ENCODE peak calls at places on chromosome 14, in five cellular contexts. G is RWPE2, T is ascending aorta, I is heart right ventricle, W is body of pancreas. U is an unnamed sample.

GRCh38 chr14:75831455-75831854 is 150.3 kb downstream of the TGFB3 start:
- DNase-seq in T (peak; percentile 76), I (peak; percentile 29), G (peak; percentile 79), W (peak; percentile 94), U (no peak)

GRCh38 chr14:35403085-35403396 is 1.5 kb downstream of the NFKBIA start:
- DNase-seq in G (no peak), I (peak; percentile 32), T (no peak), W (peak; percentile 46), U (no peak)

GRCh38 chr14:51357250-51357649 is 117.2 kb downstream of the TMX1 start:
- DNase-seq in I (no peak), T (no peak), W (no peak), G (no peak), U (no peak)

GRCh38 chr14:49852351-49853157 is at the start of gene NEMF:
- DNase-seq in I (peak; percentile 91), W (peak; percentile 88), G (peak; percentile 86), T (peak; percentile 93), U (peak; percentile 70)

GRCh38 chr14:23123419-23123818 is 4.4 kb upstream of the CEBPE start:
- DNase-seq in W (peak; percentile 92), G (no peak), T (peak; percentile 77), I (peak; percentile 83), U (no peak)

GRCh38 chr14:66511849-66512248 is 3.9 kb downstream of the GPHN start:
- DNase-seq in G (no peak), W (no peak), I (no peak), T (no peak), U (no peak)

GRCh38 chr14:55025948-55026347 is 951 bp downstream of the WDHD1 start:
- DNase-seq in T (no peak), I (no peak), W (no peak), G (no peak), U (no peak)

GRCh38 chr14:78253986-78254385 is 83.8 kb downstream of the NRXN3 start:
- DNase-seq in T (no peak), G (no peak), W (no peak), I (no peak), U (no peak)

GRCh38 chr14:39431416-39432178 is 636 bp downstream of the FBXO33 start:
- DNase-seq in W (peak; percentile 54), T (peak; percentile 74), G (peak; percentile 72), I (peak; percentile 42), U (no peak)

GRCh38 chr14:58701156-58701555 is 63.4 kb downstream of the DACT1 start:
- DNase-seq in W (no peak), T (no peak), G (no peak), I (no peak), U (no peak)

GRCh38 chr14:59306775-59307174 is 118.3 kb downstream of the DAAM1 start:
- DNase-seq in I (no peak), G (peak; percentile 73), T (no peak), W (no peak), U (no peak)

GRCh38 chr14:64912256-64912655 is 2.0 kb upstream of the CHURC1 start:
- DNase-seq in T (no peak), I (no peak), W (no peak), G (no peak), U (no peak)

GRCh38 chr14:85596562-85596961 is 66.6 kb downstream of the FLRT2 start:
- DNase-seq in T (no peak), W (no peak), G (no peak), I (no peak), U (no peak)

GRCh38 chr14:89265229-89265628 is 151.8 kb downstream of the FOXN3 start:
- DNase-seq in I (no peak), W (no peak), T (peak; percentile 55), G (no peak), U (no peak)

GRCh38 chr14:65164825-65165135 is 62.5 kb upstream of the MAX start:
- DNase-seq in I (no peak), T (no peak), G (no peak), W (no peak), U (no peak)

GRCh38 chr14:59582845-59583509 is 6.4 kb upstream of the CCDC175 start:
- DNase-seq in T (no peak), G (no peak), I (no peak), W (no peak), U (no peak)

GRCh38 chr14:98325761-98326160 is 946.2 kb downstream of the BCL11B start:
- DNase-seq in G (no peak), W (no peak), I (no peak), T (no peak), U (no peak)

GRCh38 chr14:105316563-105316941 is 2.0 kb downstream of the PACS2 start:
- DNase-seq in W (no peak), G (no peak), T (no peak), I (no peak), U (no peak)

GRCh38 chr14:64725879-64726584 is 21.8 kb downstream of the PLEKHG3 start:
- DNase-seq in G (peak; percentile 19), W (peak; percentile 7), I (no peak), T (no peak), U (no peak)

GRCh38 chr14:54683882-54684794 is 117.2 kb downstream of the SAMD4A start:
- DNase-seq in I (peak; percentile 20), W (no peak), G (peak; percentile 75), T (peak; percentile 88), U (peak; percentile 68)

GRCh38 chr14:34322940-34323418 is 139.1 kb downstream of the SPTSSA start:
- DNase-seq in T (no peak), G (no peak), I (peak; percentile 51), W (peak; percentile 68), U (no peak)

GRCh38 chr14:38723277-38723676 is 379.8 kb downstream of the SEC23A start:
- DNase-seq in I (no peak), W (no peak), T (no peak), G (no peak), U (no peak)

GRCh38 chr14:62280366-62280765 is 518.1 kb downstream of the SNAPC1 start:
- DNase-seq in T (no peak), W (no peak), I (no peak), G (no peak), U (no peak)

GRCh38 chr14:50363734-50364113 is 33.0 kb downstream of the CDKL1 start:
- DNase-seq in W (no peak), T (no peak), I (no peak), G (no peak), U (no peak)

GRCh38 chr14:102241147-102241546 is 63.8 kb downstream of the MOK start:
- DNase-seq in I (no peak), W (no peak), T (no peak), G (no peak), U (no peak)

GRCh38 chr14:71478542-71478941 is 453.7 kb upstream of the RGS6 start:
- DNase-seq in G (no peak), I (no peak), T (no peak), W (no peak), U (no peak)

GRCh38 chr14:102491366-102491765 is 18.2 kb downstream of the ANKRD9 start:
- DNase-seq in T (no peak), G (no peak), W (no peak), I (no peak), U (no peak)

GRCh38 chr14:41604793-41605534 is 1.7 kb upstream of the LRFN5 start:
- DNase-seq in I (peak; percentile 43), T (no peak), W (no peak), G (no peak), U (no peak)

GRCh38 chr14:85574849-85575616 is 45.1 kb downstream of the FLRT2 start:
- DNase-seq in W (no peak), G (no peak), I (no peak), T (no peak), U (no peak)

GRCh38 chr14:20803221-20803620 is 577 bp upstream of the RNASE1 start:
- DNase-seq in W (no peak), G (no peak), T (no peak), I (no peak), U (no peak)
- H3K27ac ChIP-seq in W (peak overlapping the region; percentile 80), G (no peak overlapping the region), T (peak overlapping the region; percentile 40), I (peak overlapping the region; percentile 84), U (no peak overlapping the region)

DNA sequence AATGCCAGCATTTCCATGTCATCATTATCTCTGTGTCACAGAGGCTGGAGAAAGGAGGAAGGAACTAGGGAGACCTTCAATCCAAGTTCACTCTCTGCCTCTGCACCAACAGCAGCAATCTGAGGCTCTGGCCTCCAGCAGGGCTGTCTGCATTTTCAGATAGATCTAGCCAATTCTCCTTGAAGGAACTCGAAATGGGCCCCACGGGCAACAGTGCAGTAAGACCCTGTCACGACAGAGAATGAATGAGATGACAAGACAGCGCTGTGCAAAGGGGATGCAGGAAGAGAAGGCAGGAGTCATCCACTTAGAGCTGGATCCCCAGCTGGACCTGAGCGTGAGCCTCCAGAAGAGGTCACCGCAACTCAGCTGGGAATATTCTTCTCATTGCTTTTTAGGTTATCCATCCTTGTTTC is 183.7 kb upstream of the GZMB start:
- DNase-seq in G (no peak), W (no peak), I (no peak), T (no peak), U (no peak)
- TF ChIP-seq CTCF in G (no peak), W (peak; percentile 4), I (peak; percentile 70), T (no peak), U (no peak)

GRCh38 chr14:103527408-103528157 is 1.4 kb upstream of the TRMT61A start:
- DNase-seq in I (peak; percentile 19), G (no peak), T (no peak), W (no peak), U (no peak)

GRCh38 chr14:103528512-103529382 is at the start of gene TRMT61A:
- DNase-seq in W (peak; percentile 95), T (peak; percentile 94), G (no peak), I (peak; percentile 90), U (peak; percentile 49)

GRCh38 chr14:103528158-103528511 is 861 bp upstream of the TRMT61A start:
- DNase-seq in W (no peak), I (peak; percentile 31), T (no peak), G (no peak), U (no peak)

GRCh38 chr14:103526247-103526913 is 2.6 kb upstream of the TRMT61A start:
- DNase-seq in T (peak; percentile 61), W (no peak), G (no peak), I (peak; percentile 15), U (no peak)

DNA sequence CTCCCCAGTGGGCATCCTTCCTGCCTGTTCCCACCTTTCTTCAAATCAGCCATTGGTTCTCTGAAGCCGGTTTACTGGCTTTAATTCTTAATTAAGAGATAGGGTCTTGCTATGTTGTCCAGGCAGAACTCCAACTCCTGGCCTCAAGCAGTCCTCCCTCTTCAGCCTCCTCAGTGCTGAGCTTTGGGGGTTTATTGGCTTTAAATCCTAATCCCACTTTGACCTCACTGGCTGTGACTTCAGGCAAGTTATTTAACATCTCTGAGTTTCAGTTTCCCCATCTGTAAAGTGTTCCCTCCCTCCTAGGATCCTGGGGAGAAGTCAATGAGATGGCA is 2.1 kb upstream of the TRMT61A start:
- DNase-seq in G (no peak), T (no peak), W (no peak), I (no peak), U (no peak)
- H3K27ac ChIP-seq in G (no peak overlapping the region), T (no peak overlapping the region), W (peak overlapping the region; percentile 89), I (peak overlapping the region; percentile 65), U (no peak overlapping the region)

GRCh38 chr14:45970589-45970988 is 681.0 kb downstream of the RPL10L start:
- DNase-seq in T (no peak), I (no peak), G (no peak), W (no peak), U (no peak)

GRCh38 chr14:45972416-45972815 is 679.2 kb downstream of the RPL10L start:
- DNase-seq in I (no peak), T (no peak), W (no peak), G (no peak), U (no peak)

DNA sequence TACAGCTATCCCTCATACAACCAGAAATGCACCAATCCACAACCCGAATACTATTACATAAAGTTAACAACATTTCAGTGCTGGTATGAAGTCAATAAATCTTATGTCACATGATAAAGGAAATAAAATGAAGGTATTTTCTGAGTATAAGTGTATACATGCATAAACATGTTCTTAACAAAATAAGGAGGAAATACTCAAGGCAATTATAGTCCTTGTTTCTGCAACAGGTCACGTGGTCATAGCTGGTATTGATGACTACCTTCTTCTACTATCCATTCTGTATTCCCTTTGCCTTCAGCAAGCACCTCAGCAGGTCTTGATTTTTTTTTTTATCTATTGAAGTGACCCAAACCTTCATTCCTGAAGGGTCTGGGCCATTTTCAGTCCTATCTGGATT is 675.6 kb downstream of the RPL10L start:
- DNase-seq in I (no peak), G (no peak), W (no peak), T (no peak), U (no peak)
- TF ChIP-seq CTCF in I (no peak), G (no peak), W (no peak), T (no peak), U (no peak)

U was measured in thoracic aorta.